ENCODE peak calls at places on chromosomes 7 and 10, in ten cellular contexts. Q is prostate gland, R is esophagus squamous epithelium, Y is A549, J is stomach, A is breast epithelium, T is K562, U is gastrocnemius medialis, V is heart left ventricle, N is right lobe of liver. S is an unnamed sample.

GRCh38 chr10:11548763-11549089 is 62.7 kb downstream of the USP6NL start:
- DNase-seq in Q (no peak), J (no peak), A (no peak), T (no peak), U (no peak), R (no peak), V (no peak), Y (no peak), N (no peak), S (no peak)

GRCh38 chr10:29130190-29130673 is 158.6 kb upstream of the LYZL1 start:
- DNase-seq in A (no peak), J (no peak), V (no peak), N (no peak), R (no peak), Y (peak; percentile 69), Q (no peak), T (peak; percentile 52), U (no peak), S (no peak)

GRCh38 chr10:104683567-104683966 is 42.5 kb downstream of the SORCS3 start:
- DNase-seq in R (no peak), J (no peak), U (no peak), T (no peak), V (no peak), A (no peak), Y (no peak), N (no peak), Q (no peak), S (no peak)

GRCh38 chr10:125797999-125798662 is 22.5 kb upstream of the MMP21 start:
- DNase-seq in Q (no peak), A (no peak), J (no peak), T (no peak), U (no peak), Y (no peak), R (no peak), V (no peak), N (no peak), S (no peak)

GRCh38 chr7:142357953-142358520 is 100.2 kb upstream of the PRSS58 start:
- DNase-seq in J (no peak), Q (no peak), N (no peak), R (no peak), U (no peak), A (no peak), V (no peak), Y (peak; percentile 76), T (peak; percentile 78), S (no peak)

GRCh38 chr7:128352138-128352537 is 8.4 kb upstream of the RBM28 start:
- DNase-seq in U (no peak), Q (no peak), R (no peak), V (no peak), T (no peak), A (peak; percentile 55), N (peak; percentile 71), Y (peak; percentile 22), J (peak; percentile 77), S (peak; percentile 77)

GRCh38 chr10:97874332-97874731 is 24.7 kb downstream of the GOLGA7B start:
- DNase-seq in Q (no peak), J (no peak), V (no peak), T (no peak), U (no peak), N (no peak), A (no peak), Y (no peak), R (no peak), S (no peak)

GRCh38 chr7:148927141-148927540 is 43.0 kb upstream of the EZH2 start:
- DNase-seq in J (no peak), U (no peak), R (no peak), Q (no peak), T (no peak), V (no peak), A (no peak), Y (no peak), N (no peak), S (no peak)

GRCh38 chr7:158097106-158097505 is 490.5 kb downstream of the PTPRN2 start:
- DNase-seq in Q (no peak), J (no peak), N (peak; percentile 31), A (peak; percentile 42), V (no peak), Y (no peak), T (no peak), U (no peak), R (no peak), S (no peak)

GRCh38 chr10:70354100-70354499 is 28.3 kb downstream of the LRRC20 start:
- DNase-seq in J (no peak), Q (no peak), N (peak; percentile 60), U (no peak), R (no peak), T (no peak), A (no peak), Y (no peak), V (no peak), S (no peak)

GRCh38 chr10:31723074-31723750 is 205.4 kb downstream of the ARHGAP12 start:
- DNase-seq in Q (no peak), T (no peak), V (no peak), R (no peak), N (no peak), J (no peak), Y (no peak), U (no peak), A (no peak), S (peak; percentile 38)

GRCh38 chr10:32952094-32952493 is 5.9 kb downstream of the ITGB1 start:
- DNase-seq in J (no peak), U (no peak), T (no peak), A (no peak), Y (no peak), V (no peak), N (no peak), Q (no peak), R (no peak), S (no peak)
- H3K4me1 ChIP-seq in J (peaks cover 51% of the 10 kb centered on the region), U (peaks cover 91% of the 10 kb centered on the region), T (peaks cover 58% of the 10 kb centered on the region), A (peaks cover 5% of the 10 kb centered on the region), Y (peaks cover 68% of the 10 kb centered on the region), V (peaks cover 92% of the 10 kb centered on the region), N (peaks cover 31% of the 10 kb centered on the region), Q (peaks cover 5% of the 10 kb centered on the region), R (peaks cover 94% of the 10 kb centered on the region), S (peaks cover 88% of the 10 kb centered on the region)

GRCh38 chr10:80188713-80189112 is 16.6 kb downstream of the ANXA11 start:
- DNase-seq in A (no peak), U (no peak), N (no peak), R (no peak), Y (no peak), J (peak; percentile 24), T (no peak), V (no peak), Q (no peak), S (no peak)

GRCh38 chr10:80186364-80187012 is 18.8 kb downstream of the ANXA11 start:
- DNase-seq in R (no peak), Y (no peak), T (no peak), Q (no peak), N (no peak), V (peak; percentile 53), J (peak; percentile 63), U (peak; percentile 67), A (no peak), S (no peak)

GRCh38 chr10:80187465-80188409 is 17.6 kb downstream of the ANXA11 start:
- DNase-seq in A (no peak), N (no peak), T (peak; percentile 57), U (no peak), Y (no peak), V (no peak), R (peak; percentile 45), J (peak; percentile 62), Q (peak; percentile 55), S (no peak)

GRCh38 chr10:80185522-80186299 is 19.6 kb downstream of the ANXA11 start:
- DNase-seq in U (no peak), T (no peak), Q (no peak), J (no peak), N (no peak), A (no peak), Y (no peak), V (no peak), R (no peak), S (no peak)

DNA sequence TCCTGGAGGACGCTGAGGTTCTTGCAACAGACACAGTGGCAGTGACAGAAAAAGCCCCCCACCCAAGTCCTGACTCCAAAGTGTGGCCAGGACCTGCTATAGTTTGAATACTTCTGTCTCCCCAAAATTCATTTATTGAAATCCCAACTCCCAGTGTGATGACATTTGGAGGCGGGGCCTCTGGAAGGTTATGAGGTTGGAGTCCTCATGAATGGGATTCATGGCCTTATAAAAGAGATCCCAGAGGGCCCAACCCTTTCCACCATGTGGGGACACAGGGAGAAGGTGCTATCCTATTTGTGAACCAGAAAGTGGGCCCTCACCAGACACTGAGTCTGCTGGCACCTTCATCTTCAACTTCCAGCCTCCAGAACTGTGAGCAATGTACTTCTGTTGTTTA is 18.3 kb downstream of the ANXA11 start:
- DNase-seq in A (no peak), R (no peak), T (no peak), J (no peak), Q (no peak), Y (no peak), V (no peak), N (no peak), U (no peak), S (no peak)
- H3K27ac ChIP-seq in A (peak overlapping the region; percentile 84), R (peak overlapping the region; percentile 81), T (peak overlapping the region; percentile 64), J (peak overlapping the region; percentile 35), Q (peak overlapping the region; percentile 53), Y (no peak overlapping the region), V (peak overlapping the region; percentile 93), N (no peak overlapping the region), U (peak overlapping the region; percentile 76), S (no peak overlapping the region)

GRCh38 chr7:32890010-32890552 is 1.5 kb downstream of the KBTBD2 start:
- DNase-seq in U (no peak), J (no peak), R (no peak), V (no peak), N (no peak), A (no peak), Q (peak; percentile 28), Y (peak; percentile 33), T (no peak), S (no peak)

GRCh38 chr7:32891800-32892520 is 400 bp upstream of the KBTBD2 start:
- DNase-seq in N (peak; percentile 98), R (peak; percentile 89), Q (peak; percentile 96), T (peak; percentile 89), J (peak; percentile 95), V (peak; percentile 99), A (peak; percentile 96), Y (peak; percentile 96), U (peak; percentile 95), S (peak; percentile 97)

GRCh38 chr7:32892521-32893224 is 1.1 kb upstream of the KBTBD2 start:
- DNase-seq in A (peak; percentile 58), T (peak; percentile 17), U (no peak), Q (peak; percentile 28), N (peak; percentile 65), V (peak; percentile 50), R (no peak), J (peak; percentile 36), Y (peak; percentile 41), S (peak; percentile 46)

GRCh38 chr7:32891046-32891799 is at the start of gene KBTBD2:
- DNase-seq in T (peak; percentile 82), N (peak; percentile 92), V (peak; percentile 91), Q (peak; percentile 76), U (peak; percentile 78), Y (peak; percentile 91), A (peak; percentile 76), R (peak; percentile 49), J (peak; percentile 82), S (peak; percentile 87)

GRCh38 chr7:32890553-32891045 is 961 bp downstream of the KBTBD2 start:
- DNase-seq in T (peak; percentile 21), N (no peak), J (no peak), A (no peak), Q (peak; percentile 53), Y (peak; percentile 60), R (no peak), U (peak; percentile 48), V (no peak), S (peak; percentile 43)
- TF ChIP-seq POLR2A in T (peak; percentile 52), N (no peak), J (no peak), A (no peak), Q (peak; percentile 45), Y (no peak), R (no peak), U (peak; percentile 24), V (no peak), S (no peak)

GRCh38 chr10:99393036-99393435 is 37.4 kb downstream of the GOT1 start:
- DNase-seq in R (no peak), J (no peak), V (no peak), Y (no peak), T (no peak), U (no peak), Q (no peak), N (no peak), A (no peak), S (no peak)
- H3K4me1 ChIP-seq in R (peaks cover 24% of the 10 kb centered on the region), J (no peaks in the 10 kb centered on the region), V (no peaks in the 10 kb centered on the region), Y (peaks cover 5% of the 10 kb centered on the region), T (no peaks in the 10 kb centered on the region), U (peaks cover 21% of the 10 kb centered on the region), Q (no peaks in the 10 kb centered on the region), N (peaks cover 26% of the 10 kb centered on the region), A (peaks cover 3% of the 10 kb centered on the region), S (no peaks in the 10 kb centered on the region)